ENCODE peak calls at places on chromosome 5, in eight cellular contexts. G is SK-N-SH, M is IMR-90, W is A549, X is K562, Z is GM12878, D is H1, B is HepG2. Q is an unnamed sample.

GRCh38 chr5:154962494-154962893 is 21.6 kb downstream of the MRPL22 start:
- DNase-seq in D (no peak), Z (no peak), X (no peak), W (peak; percentile 16), G (no peak), B (no peak), M (peak; percentile 47), Q (no peak)

GRCh38 chr5:32504923-32505596 is 60.5 kb upstream of the ZFR start:
- DNase-seq in G (peak; percentile 86), D (no peak), B (no peak), M (peak; percentile 94), X (no peak), Z (no peak), W (no peak), Q (no peak)

GRCh38 chr5:14615365-14615764 is 33.8 kb downstream of the OTULINL start:
- DNase-seq in Z (no peak), G (no peak), M (no peak), W (no peak), D (no peak), X (no peak), B (no peak), Q (no peak)

GRCh38 chr5:130050585-130050984 is 146.3 kb downstream of the CHSY3 start:
- DNase-seq in W (no peak), G (no peak), Z (no peak), X (no peak), B (no peak), M (no peak), D (no peak), Q (no peak)

GRCh38 chr5:140322751-140323731 is 20.1 kb upstream of the PFDN1 start:
- DNase-seq in G (no peak), D (no peak), B (peak; percentile 72), X (no peak), Z (no peak), M (peak; percentile 98), W (peak; percentile 47), Q (no peak)

GRCh38 chr5:94968507-94969095 is 316.3 kb downstream of the MCTP1 start:
- DNase-seq in G (peak; percentile 34), B (peak; percentile 75), X (peak; percentile 14), Z (peak; percentile 26), M (peak; percentile 67), W (peak; percentile 71), D (no peak), Q (peak; percentile 69)

GRCh38 chr5:128408622-128409021 is 129.4 kb downstream of the FBN2 start:
- DNase-seq in M (peak; percentile 23), W (no peak), Z (no peak), G (no peak), D (no peak), X (no peak), B (no peak), Q (no peak)

GRCh38 chr5:178273041-178273440 is 40.4 kb upstream of the PHYKPL start:
- DNase-seq in W (no peak), Z (no peak), M (no peak), G (no peak), B (no peak), X (no peak), D (no peak), Q (no peak)

GRCh38 chr5:68528877-68529276 is 313.3 kb downstream of the PIK3R1 start:
- DNase-seq in B (no peak), G (no peak), X (no peak), W (no peak), M (peak; percentile 18), D (no peak), Z (no peak), Q (no peak)

GRCh38 chr5:141476132-141476909 is 555 bp downstream of the PCDHGC3 start:
- DNase-seq in M (peak; percentile 85), G (peak; percentile 65), X (no peak), Z (no peak), W (peak; percentile 16), B (no peak), D (peak; percentile 75), Q (no peak)

GRCh38 chr5:149809919-149810691 is 80.0 kb downstream of the PPARGC1B start:
- DNase-seq in X (peak; percentile 34), M (no peak), G (no peak), D (no peak), B (no peak), Z (no peak), W (no peak), Q (no peak)

GRCh38 chr5:53422539-53422938 is 57.9 kb upstream of the FST start:
- DNase-seq in G (no peak), M (peak; percentile 94), W (no peak), B (no peak), D (no peak), X (no peak), Z (no peak), Q (no peak)

GRCh38 chr5:73564018-73564417 is 1.4 kb downstream of the ANKRA2 start:
- DNase-seq in D (no peak), G (peak; percentile 15), B (no peak), X (no peak), M (no peak), W (no peak), Z (no peak), Q (no peak)

GRCh38 chr5:141490271-141490670 is 1.4 kb downstream of the PCDHGC5 start:
- DNase-seq in Z (no peak), W (no peak), M (no peak), B (no peak), D (no peak), X (no peak), G (no peak), Q (no peak)

GRCh38 chr5:169164481-169164925 is 136.4 kb downstream of the SLIT3 start:
- DNase-seq in W (peak; percentile 92), B (no peak), Z (no peak), D (no peak), M (no peak), G (no peak), X (no peak), Q (no peak)

GRCh38 chr5:135745897-135746500 is 88.5 kb upstream of the SLC25A48 start:
- DNase-seq in M (no peak), G (no peak), Z (no peak), W (no peak), D (no peak), B (no peak), X (no peak), Q (no peak)

GRCh38 chr5:180098991-180099732 is 27.6 kb upstream of the RNF130 start:
- DNase-seq in W (no peak), Z (no peak), B (no peak), G (no peak), X (no peak), M (no peak), D (no peak), Q (no peak)

GRCh38 chr5:40587284-40587882 is 92.3 kb upstream of the PTGER4 start:
- DNase-seq in B (no peak), X (no peak), G (no peak), D (no peak), Z (no peak), W (no peak), M (peak; percentile 37), Q (no peak)

GRCh38 chr5:60173672-60174071 is 280.1 kb upstream of the PDE4D start:
- DNase-seq in Z (no peak), D (no peak), M (no peak), B (no peak), G (no peak), W (no peak), X (no peak), Q (no peak)

GRCh38 chr5:56480305-56481146 is 247.4 kb upstream of the ANKRD55 start:
- DNase-seq in M (peak; percentile 84), D (peak; percentile 60), X (no peak), Z (peak; percentile 9), W (no peak), B (peak; percentile 96), G (peak; percentile 92), Q (no peak)

GRCh38 chr5:144971067-144971850 is 800.6 kb downstream of the KCTD16 start:
- DNase-seq in M (no peak), B (no peak), Z (no peak), W (no peak), G (no peak), D (no peak), X (no peak), Q (no peak)

GRCh38 chr5:3075309-3075708 is 323.8 kb upstream of the IRX2 start:
- DNase-seq in W (no peak), M (no peak), Z (no peak), G (no peak), X (peak; percentile 21), D (no peak), B (no peak), Q (no peak)

GRCh38 chr5:111697881-111698757 is 58.9 kb downstream of the NREP start:
- DNase-seq in D (no peak), Z (no peak), W (peak; percentile 33), B (no peak), M (peak; percentile 42), X (no peak), G (no peak), Q (no peak)

GRCh38 chr5:36438765-36439501 is 137.2 kb upstream of the RANBP3L start:
- DNase-seq in D (no peak), M (no peak), W (no peak), B (no peak), G (no peak), Z (no peak), X (no peak), Q (no peak)
- TF ChIP-seq RAD21 in D (no peak), M (no peak), W (no peak), B (no peak), G (no peak), Z (no peak), X (no peak), Q (no peak)

GRCh38 chr5:1105350-1106265 is 6.3 kb downstream of the SLC12A7 start:
- DNase-seq in M (no peak), B (peak; percentile 93), D (no peak), X (peak; percentile 79), G (no peak), Z (no peak), W (peak; percentile 74), Q (no peak)
- TF ChIP-seq RAD21 in M (no peak), B (no peak), D (no peak), X (no peak), G (no peak), Z (no peak), W (no peak), Q (no peak)

DNA sequence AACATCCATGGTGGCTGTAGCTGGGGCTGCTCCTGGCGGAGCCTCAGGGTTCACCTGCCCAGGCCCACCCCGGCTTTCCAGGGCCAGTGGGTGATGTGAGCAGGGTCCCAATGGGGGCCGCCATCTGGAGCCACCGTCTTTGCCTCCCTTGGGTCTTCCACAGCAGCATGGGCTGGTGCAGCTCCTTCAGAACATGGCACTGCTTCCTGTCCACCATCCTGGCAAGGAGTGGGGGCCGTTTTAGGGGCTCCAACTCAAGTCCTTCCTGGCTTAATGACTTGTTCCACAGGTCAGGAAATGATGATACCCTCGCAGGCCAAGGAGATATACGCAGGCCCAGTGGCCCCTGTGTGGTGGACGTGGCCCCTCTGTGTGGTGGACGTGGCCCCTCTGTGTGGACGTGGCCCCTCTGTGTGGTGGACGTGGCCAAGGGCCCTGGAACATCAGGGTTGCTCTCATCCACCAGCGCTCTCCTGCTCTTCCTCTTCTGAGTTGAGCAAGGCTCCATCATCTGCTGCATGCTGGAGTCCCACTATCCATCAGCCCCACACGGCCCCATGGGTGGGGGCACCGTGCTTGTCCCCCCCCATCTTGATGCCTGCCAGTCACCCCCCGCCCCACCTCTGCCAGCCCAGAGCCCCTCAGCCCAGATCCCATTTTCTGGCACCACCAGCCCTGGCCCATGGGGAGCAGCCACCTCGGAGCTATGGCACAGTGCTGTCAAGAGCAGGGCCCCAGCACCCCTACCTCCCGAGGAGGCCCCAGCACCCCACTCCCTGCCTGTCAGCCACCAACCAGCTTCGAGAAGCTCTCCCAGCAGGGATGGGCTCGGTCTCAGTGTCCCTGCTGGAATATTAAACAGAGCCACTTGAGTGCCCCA is 7.9 kb downstream of the LRRC14B start:
- DNase-seq in B (no peak), D (no peak), M (no peak), X (no peak), G (peak; percentile 32), Z (no peak), W (no peak), Q (no peak)
- TF ChIP-seq RAD21 in B (no peak), D (no peak), M (no peak), X (no peak), G (no peak), Z (no peak), W (no peak), Q (no peak)

GRCh38 chr5:126976520-126977172 is 53.7 kb downstream of the MARCHF3 start:
- DNase-seq in M (no peak), Z (no peak), G (no peak), X (peak; percentile 47), W (no peak), D (no peak), B (no peak), Q (no peak)
- TF ChIP-seq RAD21 in M (no peak), Z (no peak), G (no peak), X (peak; percentile 11), W (no peak), D (no peak), B (no peak), Q (no peak)

Q was measured in HCT116.